ENCODE peak calls at places on chromosomes 7 and 10, in ten cellular contexts. D is AG04450, W is GM13977, X is sigmoid colon, L is glutamatergic neuron, J is spleen, M is endothelial cell, R is colonic mucosa, A is nephron progenitor cell, Z is kidney epithelial cell. U is an unnamed sample.

GRCh38 chr7:121313793-121314676 is 14.8 kb upstream of the WNT16 start:
- DNase-seq in J (no peak), D (no peak), X (no peak), W (peak), L (no peak), Z (peak), M (no peak), A (no peak), R (peak), U (no peak)

GRCh38 chr10:4498763-4499251 is 327.2 kb upstream of the AKR1E2 start:
- DNase-seq in Z (no peak), W (no peak), J (no peak), A (no peak), X (no peak), M (no peak), D (peak), R (no peak), L (no peak), U (no peak)

GRCh38 chr10:121781101-121781500 is 146.7 kb downstream of the ATE1 start:
- DNase-seq in D (no peak), A (no peak), M (no peak), R (no peak), L (no peak), Z (no peak), J (no peak), W (no peak), X (no peak), U (no peak)

GRCh38 chr7:100397336-100398081 is 24.2 kb downstream of the PILRA start:
- DNase-seq in Z (no peak), J (peak), D (no peak), L (no peak), W (no peak), A (no peak), X (no peak), R (no peak), M (no peak), U (no peak)

GRCh38 chr7:150446288-150446938 is 4.0 kb upstream of the GIMAP8 start:
- DNase-seq in D (no peak), W (no peak), X (no peak), J (no peak), M (no peak), L (no peak), Z (no peak), A (no peak), R (no peak), U (peak)

GRCh38 chr7:101984997-101985645 is 167.7 kb downstream of the CUX1 start:
- DNase-seq in Z (no peak), M (no peak), R (no peak), L (no peak), J (no peak), X (no peak), A (no peak), D (no peak), W (peak), U (no peak)

GRCh38 chr10:35434533-35434932 is 98.2 kb downstream of the CCNY start:
- DNase-seq in M (no peak), A (no peak), D (no peak), L (no peak), J (no peak), W (no peak), X (no peak), Z (no peak), R (no peak), U (no peak)

GRCh38 chr7:116271980-116272886 is 61.9 kb downstream of the TES start:
- DNase-seq in W (no peak), M (no peak), D (peak), Z (peak), L (no peak), R (peak), X (peak), J (no peak), A (no peak), U (no peak)

GRCh38 chr10:21078410-21079329 is 181.6 kb upstream of the NEBL start:
- DNase-seq in X (peak), R (peak), D (peak), Z (no peak), J (no peak), M (peak), A (peak), W (peak), L (peak), U (peak)

GRCh38 chr10:48932831-48933670 is 6.6 kb downstream of the LRRC18 start:
- DNase-seq in J (no peak), L (no peak), D (no peak), Z (no peak), R (no peak), A (no peak), X (no peak), W (no peak), M (no peak), U (no peak)

GRCh38 chr10:116690356-116691078 is 51.8 kb downstream of the HSPA12A start:
- DNase-seq in R (no peak), A (peak), Z (no peak), M (peak), J (no peak), L (peak), D (no peak), W (no peak), X (peak), U (no peak)

DNA sequence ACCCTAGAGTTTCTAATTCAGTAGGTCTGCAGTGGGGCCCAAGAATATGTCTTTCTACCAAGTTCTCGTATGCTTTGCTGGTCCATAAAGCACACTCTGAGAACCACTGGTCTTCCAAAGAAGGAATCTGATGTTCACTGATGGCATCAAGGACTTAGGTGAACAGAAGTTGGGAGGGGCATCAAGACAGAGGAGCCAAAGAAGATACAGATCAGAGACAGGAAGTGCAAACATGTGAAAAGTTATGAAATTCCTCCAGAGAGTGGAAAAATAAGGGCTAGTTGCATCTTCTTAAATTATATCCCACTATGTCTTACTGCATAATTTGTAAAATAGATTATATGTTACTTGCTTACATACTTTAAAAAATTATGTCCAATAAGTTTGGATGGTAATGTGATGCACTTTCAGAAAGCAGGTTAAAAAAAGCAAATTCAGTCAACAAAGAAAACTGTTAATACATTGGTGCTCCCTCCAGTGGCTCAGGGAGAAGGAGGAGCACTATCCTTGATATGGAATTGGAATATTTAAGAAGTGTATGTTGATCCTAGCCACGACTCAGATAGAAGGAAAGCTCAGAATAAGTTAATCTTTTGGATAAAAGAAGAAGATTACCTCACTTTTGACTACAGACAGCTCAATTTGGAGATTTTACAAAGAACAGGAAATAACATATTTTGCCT is 35.8 kb downstream of the CREB3L2 start:
- DNase-seq in Z (no peak), R (no peak), J (no peak), M (no peak), A (no peak), X (no peak), W (no peak), L (no peak), D (no peak), U (no peak)
- TF ChIP-seq CTCF in Z (no peak), R (no peak), J (no peak), M (no peak), A (no peak), X (no peak), W (no peak), L (no peak), D (peak), U (no peak)

GRCh38 chr7:72408966-72409637 is 3.0 kb downstream of the CALN1 start:
- DNase-seq in D (no peak), W (no peak), L (no peak), M (no peak), Z (no peak), A (no peak), R (no peak), X (no peak), J (no peak), U (no peak)

GRCh38 chr7:72404743-72405142 is 7.4 kb downstream of the CALN1 start:
- DNase-seq in A (no peak), M (no peak), Z (no peak), J (no peak), R (no peak), L (no peak), D (no peak), X (no peak), W (no peak), U (no peak)

GRCh38 chr7:72405871-72406270 is 6.3 kb downstream of the CALN1 start:
- DNase-seq in R (no peak), A (no peak), Z (no peak), W (no peak), X (no peak), J (no peak), L (no peak), D (no peak), M (no peak), U (no peak)

GRCh38 chr7:72405389-72405788 is 6.7 kb downstream of the CALN1 start:
- DNase-seq in L (no peak), M (no peak), A (no peak), R (no peak), J (no peak), W (no peak), Z (no peak), D (no peak), X (no peak), U (peak)

DNA sequence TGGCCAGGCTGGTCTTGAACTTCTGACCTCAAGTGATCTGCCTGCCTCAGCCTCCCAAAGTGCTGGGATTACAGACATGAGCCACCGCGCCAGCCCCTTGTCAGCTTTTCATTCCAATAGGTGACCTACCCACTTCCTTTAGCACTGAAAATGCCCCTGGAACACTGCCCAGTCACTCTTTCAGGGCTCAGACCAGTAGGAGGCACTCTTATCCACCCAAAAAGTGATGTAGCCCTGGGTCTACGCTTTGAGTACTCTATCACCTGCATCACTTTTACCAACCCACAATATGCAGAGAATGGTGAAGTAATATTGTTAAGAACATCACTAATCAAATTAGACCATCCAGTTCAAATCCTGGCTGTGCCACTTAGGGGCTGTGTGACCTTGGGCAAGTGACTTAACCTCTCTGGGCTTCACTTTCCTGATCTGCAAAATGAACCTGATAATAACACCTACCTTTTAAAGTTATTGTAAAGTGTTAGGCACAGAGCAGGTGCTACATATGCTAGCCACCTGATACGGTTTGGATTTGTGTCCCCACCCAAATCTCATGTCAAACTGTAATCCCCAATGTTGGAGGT is 5.2 kb downstream of the CALN1 start:
- DNase-seq in A (no peak), M (no peak), J (no peak), D (no peak), L (no peak), X (no peak), W (no peak), Z (no peak), R (no peak), U (no peak)
- TF ChIP-seq CTCF in A (no peak), M (no peak), J (no peak), D (no peak), L (no peak), X (no peak), W (no peak), Z (no peak), R (no peak), U (no peak)

GRCh38 chr7:22005151-22005550 is 59.5 kb upstream of the CDCA7L start:
- DNase-seq in D (no peak), X (no peak), A (no peak), W (no peak), J (no peak), R (no peak), L (no peak), M (no peak), Z (no peak), U (no peak)

GRCh38 chr7:22002731-22003130 is 57.0 kb upstream of the CDCA7L start:
- DNase-seq in X (no peak), R (no peak), D (no peak), A (no peak), L (no peak), M (no peak), Z (no peak), J (no peak), W (no peak), U (no peak)

GRCh38 chr7:21996641-21997040 is 50.9 kb upstream of the CDCA7L start:
- DNase-seq in L (no peak), X (no peak), A (no peak), Z (no peak), W (no peak), J (no peak), R (no peak), M (no peak), D (no peak), U (no peak)

GRCh38 chr7:21999896-22000295 is 54.2 kb upstream of the CDCA7L start:
- DNase-seq in W (no peak), D (no peak), A (no peak), M (no peak), X (no peak), J (no peak), R (no peak), Z (no peak), L (no peak), U (no peak)

GRCh38 chr7:22001345-22002004 is 55.8 kb upstream of the CDCA7L start:
- DNase-seq in W (peak), X (no peak), R (peak), J (no peak), L (no peak), D (peak), A (peak), M (peak), Z (peak), U (peak)
- TF ChIP-seq CTCF in W (peak), X (peak), R (peak), J (peak), L (peak), D (peak), A (peak), M (peak), Z (peak), U (peak)

DNA sequence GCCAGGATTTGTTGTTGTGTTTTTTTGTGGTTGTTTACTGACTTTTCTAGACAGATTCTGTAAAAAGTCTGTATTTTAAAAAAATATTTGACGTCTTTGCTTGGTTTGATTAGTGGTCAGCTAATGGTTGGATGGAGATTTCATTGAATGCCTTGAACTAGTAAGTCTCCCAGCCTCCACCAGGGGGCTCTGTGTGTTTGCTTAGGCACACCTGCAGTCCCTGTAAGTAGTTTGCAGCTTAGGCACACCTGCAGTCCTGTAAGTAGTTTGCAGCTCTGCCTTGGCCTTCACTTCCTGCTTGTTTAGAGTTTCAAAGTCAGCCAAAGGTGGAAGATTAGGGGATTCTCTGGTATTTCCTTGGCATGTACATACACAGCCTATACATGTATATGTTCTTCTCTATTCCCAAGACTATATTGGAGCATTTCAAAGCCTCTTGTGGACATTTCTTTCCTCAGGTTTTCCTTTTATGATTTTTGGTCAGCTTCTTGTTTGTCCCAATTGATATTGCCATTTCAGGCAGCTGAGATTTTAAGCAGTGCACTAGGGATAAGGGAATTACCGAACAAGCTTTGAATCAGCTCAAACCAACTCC is 101.6 kb downstream of the CCSER2 start:
- DNase-seq in W (peak), D (no peak), A (peak), Z (peak), R (peak), X (no peak), M (peak), L (peak), J (peak), U (peak)
- TF ChIP-seq CTCF in W (peak), D (peak), A (peak), Z (peak), R (peak), X (peak), M (peak), L (peak), J (peak), U (peak)

GRCh38 chr10:72951760-72952159 is 2.8 kb downstream of the PLA2G12B start:
- DNase-seq in D (no peak), R (no peak), A (no peak), X (no peak), M (no peak), W (no peak), L (no peak), J (no peak), Z (no peak), U (no peak)

GRCh38 chr10:72943498-72944234 is 10.9 kb downstream of the PLA2G12B start:
- DNase-seq in Z (no peak), R (no peak), W (no peak), D (no peak), A (no peak), M (no peak), L (no peak), X (no peak), J (no peak), U (no peak)

GRCh38 chr10:72948762-72949161 is 5.8 kb downstream of the PLA2G12B start:
- DNase-seq in X (no peak), L (no peak), R (peak), M (no peak), J (no peak), Z (no peak), A (no peak), W (no peak), D (no peak), U (no peak)

GRCh38 chr10:72952189-72952900 is 2.3 kb downstream of the PLA2G12B start:
- DNase-seq in D (no peak), X (no peak), W (no peak), M (no peak), R (no peak), A (no peak), Z (no peak), J (no peak), L (no peak), U (no peak)

GRCh38 chr10:72946963-72947362 is 7.6 kb downstream of the PLA2G12B start:
- DNase-seq in R (no peak), Z (no peak), L (no peak), X (no peak), W (no peak), A (no peak), D (no peak), J (no peak), M (no peak), U (no peak)
- TF ChIP-seq CTCF in R (no peak), Z (no peak), L (no peak), X (no peak), W (no peak), A (no peak), D (no peak), J (no peak), M (no peak), U (no peak)

DNA sequence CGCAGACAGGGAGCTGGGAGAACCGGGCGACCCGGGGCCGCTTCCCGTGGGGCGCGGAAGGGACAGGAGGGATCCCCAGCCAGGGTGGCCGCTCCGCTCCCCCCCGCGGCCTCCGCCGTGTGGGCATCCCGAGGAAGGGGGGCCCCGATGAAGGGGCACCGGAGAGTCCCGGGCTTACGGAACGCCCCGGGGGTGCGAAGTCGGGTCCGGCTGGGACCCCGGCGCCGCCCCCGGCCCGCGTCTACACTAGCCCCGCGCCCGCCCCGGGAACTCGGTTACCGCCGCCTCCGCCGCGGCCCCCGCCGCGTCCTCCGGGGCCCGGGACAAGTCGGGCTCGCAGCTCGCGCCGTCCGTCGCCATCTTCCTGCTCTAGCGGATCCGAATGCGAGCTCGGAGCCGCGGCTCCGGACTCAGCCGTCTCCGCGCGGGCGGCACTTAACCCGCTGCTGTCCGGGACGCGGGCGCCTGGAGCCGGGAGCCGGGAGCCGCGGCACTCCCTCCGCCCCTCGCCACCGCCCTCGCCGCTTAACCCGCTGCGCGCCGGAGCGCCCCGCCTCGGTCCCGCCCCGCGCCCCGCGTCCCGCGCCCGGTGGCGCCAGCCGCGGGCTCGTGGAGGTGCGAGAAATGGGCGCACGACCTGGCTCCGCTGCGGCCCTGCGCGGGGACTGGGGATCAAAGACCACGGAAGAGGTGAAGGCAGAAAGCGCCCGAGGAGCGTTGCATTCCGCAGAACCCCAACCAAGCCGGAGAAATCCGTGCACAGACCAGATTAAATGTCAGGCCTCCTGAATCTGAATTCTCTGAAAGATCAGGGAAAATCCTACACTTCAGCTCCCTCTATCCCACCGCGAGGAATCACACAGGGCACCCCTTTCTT is at the start of gene CTTNBP2:
- DNase-seq in L (peak), M (peak), J (peak), D (no peak), X (peak), A (peak), W (peak), Z (no peak), R (peak), U (no peak)
- TF ChIP-seq CTCF in L (no peak), M (no peak), J (no peak), D (peak), X (no peak), A (no peak), W (no peak), Z (no peak), R (no peak), U (no peak)

DNA sequence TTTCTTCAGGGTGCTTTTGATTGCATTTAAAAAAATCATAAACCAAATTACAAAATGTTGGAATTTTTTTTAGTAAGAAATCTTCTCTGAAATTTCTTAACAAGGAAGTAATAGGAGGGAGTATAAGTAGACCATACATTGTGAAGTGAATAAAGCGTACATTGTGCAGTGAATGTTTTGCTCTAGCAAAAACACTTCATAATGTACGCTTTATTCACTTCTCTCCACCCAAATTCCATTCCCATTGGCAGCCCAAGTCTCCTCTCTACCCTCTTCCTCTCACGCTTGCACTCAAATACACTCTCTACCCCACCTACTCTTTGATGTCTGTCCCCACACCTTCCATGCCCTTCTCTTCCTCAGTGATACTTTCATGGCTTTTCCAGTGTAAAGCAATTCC is 241.0 kb downstream of the PPP1R3A start:
- DNase-seq in A (no peak), W (no peak), J (no peak), D (no peak), M (no peak), X (no peak), Z (no peak), R (no peak), L (no peak), U (no peak)
- TF ChIP-seq CTCF in A (no peak), W (no peak), J (no peak), D (no peak), M (no peak), X (no peak), Z (no peak), R (no peak), L (no peak), U (no peak)